ENCODE peak calls at places on chromosomes 5 and 9, in four cellular contexts. R is HepG2, Z is AG20443, S is AG08396. X is an unnamed sample.

GRCh38 chr9:90801175-90801506 is 478 bp upstream of the SYK start:
- DNase-seq in R (no peak), Z (no peak), S (no peak), X (no peak)

GRCh38 chr5:126967808-126968466 is 62.4 kb downstream of the MARCHF3 start:
- DNase-seq in R (no peak), Z (no peak), S (no peak), X (no peak)

GRCh38 chr5:83589786-83590185 is 118.2 kb downstream of the VCAN start:
- DNase-seq in R (no peak), Z (no peak), S (no peak), X (no peak)

GRCh38 chr5:5899716-5900115 is 477.2 kb downstream of the ICE1 start:
- DNase-seq in R (no peak), Z (no peak), S (no peak), X (no peak)

GRCh38 chr5:122515709-122516431 is 203.8 kb downstream of the SNCAIP start:
- DNase-seq in R (peak; percentile 56), Z (peak; percentile 83), S (peak; percentile 62), X (peak; percentile 83)

GRCh38 chr5:32612134-32612888 is 27.0 kb downstream of the SUB1 start:
- DNase-seq in R (no peak), Z (no peak), S (no peak), X (peak; percentile 11)

GRCh38 chr9:134913041-134913712 is 4.5 kb downstream of the FCN1 start:
- DNase-seq in R (no peak), Z (no peak), S (no peak), X (peak; percentile 78)

GRCh38 chr5:76408104-76408644 is 5.1 kb downstream of the IQGAP2 start:
- DNase-seq in R (peak; percentile 32), Z (no peak), S (no peak), X (no peak)

GRCh38 chr5:122195784-122196394 is 66.5 kb downstream of the ZNF474 start:
- DNase-seq in R (peak; percentile 11), Z (peak; percentile 63), S (peak; percentile 37), X (no peak)

GRCh38 chr9:78146241-78146640 is 89.6 kb upstream of the CEP78 start:
- DNase-seq in R (no peak), Z (no peak), S (no peak), X (no peak)

GRCh38 chr9:122320346-122320995 is 50.4 kb upstream of the PTGS1 start:
- DNase-seq in R (no peak), Z (no peak), S (no peak), X (no peak)

GRCh38 chr9:5560439-5560838 is 50.1 kb downstream of the PDCD1LG2 start:
- DNase-seq in R (no peak), Z (no peak), S (no peak), X (no peak)

X was measured in osteoblast.